ENCODE peak calls at places on chromosomes 13 and 19, in four cellular contexts. M, U, Y and H are unnamed samples.

GRCh38 chr13:56187331-56187730 is 953.4 kb upstream of the PRR20A start:
- DNase-seq in M (no peak), U (no peak), Y (no peak), H (no peak)

GRCh38 chr13:23953860-23954512 is 56.7 kb upstream of the C1QTNF9B start:
- DNase-seq in U (no peak), M (no peak), Y (no peak), H (no peak)

GRCh38 chr13:44299142-44299541 is 74.5 kb upstream of the SERP2 start:
- DNase-seq in U (no peak), Y (no peak), M (no peak), H (no peak)

GRCh38 chr19:55304279-55304978 is 20.6 kb downstream of the BRSK1 start:
- DNase-seq in Y (no peak), U (no peak), M (no peak), H (peak; percentile 72)

GRCh38 chr13:112992931-112993700 is 24.1 kb downstream of the MCF2L start:
- DNase-seq in M (no peak), Y (no peak), U (no peak), H (no peak)

GRCh38 chr19:50780753-50781480 is 9.3 kb upstream of the ACP4 start:
- DNase-seq in M (no peak), Y (no peak), U (no peak), H (no peak)

GRCh38 chr13:107712145-107712544 is 503.2 kb downstream of the LIG4 start:
- DNase-seq in U (no peak), M (no peak), Y (no peak), H (no peak)

GRCh38 chr13:51453308-51453958 is 597 bp upstream of the INTS6 start:
- DNase-seq in U (peak; percentile 86), Y (no peak), M (peak; percentile 94), H (peak; percentile 84)

GRCh38 chr13:99985243-99985874 is 3.8 kb downstream of the ZIC2 start:
- DNase-seq in U (no peak), M (peak; percentile 42), Y (no peak), H (no peak)

GRCh38 chr13:20964904-20965303 is 62.4 kb upstream of the XPO4 start:
- DNase-seq in Y (no peak), M (no peak), U (no peak), H (no peak)

GRCh38 chr19:13906525-13906904 is 514 bp downstream of the CC2D1A start:
- DNase-seq in Y (no peak), M (no peak), U (peak; percentile 79), H (peak; percentile 41)

GRCh38 chr19:51119089-51119488 is 5.6 kb upstream of the SIGLEC9 start:
- DNase-seq in Y (no peak), M (no peak), U (no peak), H (no peak)

GRCh38 chr19:45905016-45905415 is 2.6 kb upstream of the MYPOP start:
- DNase-seq in U (no peak), M (no peak), Y (no peak), H (no peak)

GRCh38 chr19:21751379-21751778 is 16.0 kb downstream of the ZNF100 start:
- DNase-seq in U (no peak), Y (no peak), M (no peak), H (no peak)

GRCh38 chr19:47752440-47753211 is 7.3 kb downstream of the NOP53 start:
- DNase-seq in Y (no peak), U (no peak), M (no peak), H (no peak)

GRCh38 chr19:19627442-19627715 is 641 bp downstream of the LPAR2 start:
- DNase-seq in U (no peak), M (no peak), Y (no peak), H (peak; percentile 28)

GRCh38 chr13:75931116-75931515 is 295.0 kb downstream of the LMO7 start:
- DNase-seq in M (no peak), Y (no peak), U (no peak), H (no peak)

GRCh38 chr13:21043898-21044297 is 17.5 kb downstream of the LATS2 start:
- DNase-seq in M (no peak), Y (no peak), U (no peak), H (no peak)

GRCh38 chr13:37501187-37501586 is 97.4 kb downstream of the POSTN start:
- DNase-seq in U (no peak), M (no peak), Y (no peak), H (no peak)

DNA sequence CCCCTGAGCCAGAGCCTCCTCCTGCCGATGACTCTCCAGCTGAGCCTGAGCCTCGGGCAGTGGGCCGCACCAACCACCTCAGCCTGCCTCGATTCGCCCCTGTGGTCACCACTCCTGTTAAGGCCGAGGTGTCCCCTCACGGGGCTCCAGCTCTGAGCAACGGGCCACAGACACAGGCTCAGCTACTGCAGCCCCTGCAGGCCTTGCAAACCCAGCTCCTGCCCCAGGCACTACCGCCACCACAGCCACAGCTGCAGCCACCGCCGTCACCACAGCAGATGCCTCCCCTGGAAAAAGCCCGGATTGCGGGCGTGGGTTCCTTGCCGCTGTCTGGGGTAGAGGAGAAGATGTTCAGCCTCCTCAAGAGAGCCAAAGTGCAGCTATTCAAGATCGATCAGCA is 3.6 kb downstream of the KMT2B start:
- DNase-seq in Y (no peak), U (peak; percentile 23), M (no peak), H (no peak)
- H3K36me3 ChIP-seq in Y (peaks cover 64% of the 10 kb centered on the region), U (peaks cover 49% of the 10 kb centered on the region), M (peaks cover 68% of the 10 kb centered on the region), H (peaks cover 67% of the 10 kb centered on the region)

GRCh38 chr19:49157445-49158224 is at the start of gene TRPM4:
- DNase-seq in U (peak; percentile 96), M (no peak), Y (peak; percentile 95), H (no peak)
- TF ChIP-seq CTCF in U (no peak), M (no peak), Y (no peak), H (no peak)

GRCh38 chr19:28294395-28294794 is 918.6 kb downstream of the UQCRFS1 start:
- DNase-seq in Y (no peak), U (no peak), M (peak; percentile 83), H (no peak)
- H3K27ac ChIP-seq in Y (no peak overlapping the region), U (no peak overlapping the region), M (no peak overlapping the region), H (no peak overlapping the region)

DNA sequence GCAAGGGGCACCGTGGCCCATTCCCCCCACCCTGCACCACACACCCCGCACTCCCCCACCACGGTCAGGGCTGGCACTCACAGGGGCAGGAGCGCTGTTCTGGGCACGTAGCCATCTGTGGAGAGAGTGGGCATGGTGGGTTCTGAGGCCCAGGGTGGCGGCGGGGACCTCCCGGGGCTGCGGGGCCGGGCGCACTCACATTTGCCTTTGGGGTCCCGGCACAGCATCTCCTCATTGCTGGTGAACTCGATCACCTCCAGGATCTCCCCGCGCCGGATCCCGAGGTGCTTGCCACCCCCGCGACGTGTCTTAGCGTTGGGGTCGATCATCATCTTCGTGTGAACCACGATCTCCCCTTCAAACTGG is 12.1 kb downstream of the PRAM1 start:
- DNase-seq in U (peak; percentile 36), Y (no peak), M (no peak), H (no peak)
- H3K36me3 ChIP-seq in U (peaks cover 30% of the 10 kb centered on the region), Y (peaks cover 40% of the 10 kb centered on the region), M (peaks cover 55% of the 10 kb centered on the region), H (peaks cover 53% of the 10 kb centered on the region)

DNA sequence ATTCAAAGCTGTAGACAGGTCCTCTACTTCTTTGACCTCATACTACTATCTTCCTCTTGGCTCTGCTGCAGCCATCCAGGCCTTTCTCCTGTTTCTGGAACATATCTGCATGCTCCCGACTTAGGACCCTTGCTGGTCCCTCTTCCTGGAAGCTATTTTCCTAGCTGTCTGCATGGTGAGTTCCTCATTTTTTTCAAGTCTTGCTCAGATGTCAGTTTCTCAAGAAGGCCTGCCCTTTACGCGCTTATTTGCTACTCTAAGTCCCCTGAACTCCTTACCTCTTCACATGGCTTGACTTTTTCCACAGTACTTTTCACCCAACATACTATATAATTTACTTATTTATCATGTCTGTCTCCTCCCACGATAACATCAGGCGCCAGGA is 31.4 kb downstream of the DNAJC3 start:
- DNase-seq in U (no peak), M (no peak), Y (no peak), H (no peak)
- TF ChIP-seq CTCF in U (no peak), M (no peak), Y (no peak), H (no peak)

GRCh38 chr19:17227798-17228367 is 1.9 kb downstream of the OCEL1 start:
- DNase-seq in U (no peak), Y (no peak), M (no peak), H (no peak)

GRCh38 chr19:17226002-17226933 is at the start of gene OCEL1:
- DNase-seq in M (peak; percentile 100), Y (peak; percentile 99), U (peak; percentile 98), H (peak; percentile 99)

GRCh38 chr19:17229890-17230289 is 3.9 kb downstream of the OCEL1 start:
- DNase-seq in Y (no peak), M (no peak), U (no peak), H (no peak)

GRCh38 chr19:17220207-17220758 is 5.1 kb downstream of the USE1 start:
- DNase-seq in Y (no peak), U (no peak), M (no peak), H (no peak)

DNA sequence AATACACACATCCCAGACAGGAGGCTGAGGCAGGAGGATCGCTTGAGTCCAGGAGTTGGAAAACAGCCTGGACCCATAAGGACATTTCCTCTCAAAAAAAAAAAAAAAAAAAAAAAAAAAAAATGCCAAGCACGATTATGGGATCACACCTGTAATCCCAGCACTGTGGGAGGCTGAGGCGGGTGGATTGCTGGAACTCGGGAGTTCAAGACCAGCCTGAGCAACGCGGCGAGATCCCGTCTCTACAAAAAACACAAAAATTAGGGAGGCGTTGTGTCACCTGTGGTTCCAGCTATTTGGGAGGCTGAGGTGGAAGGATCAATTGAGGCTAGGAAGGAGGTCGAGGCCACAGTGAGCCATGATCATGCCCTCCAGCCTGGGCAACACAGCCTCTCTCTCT is 975 bp upstream of the OCEL1 start:
- DNase-seq in Y (no peak), M (no peak), U (no peak), H (no peak)
- H3K27ac ChIP-seq in Y (no peak overlapping the region), M (no peak overlapping the region), U (no peak overlapping the region), H (no peak overlapping the region)

GRCh38 chr19:35264281-35265125 is 4.3 kb upstream of the USF2 start:
- DNase-seq in U (peak; percentile 17), M (no peak), Y (peak; percentile 51), H (no peak)

GRCh38 chr19:35261356-35262100 is 7.2 kb upstream of the USF2 start:
- DNase-seq in M (no peak), U (peak; percentile 25), Y (no peak), H (no peak)

GRCh38 chr19:35257113-35257461 is 8.3 kb downstream of the LSR start:
- DNase-seq in Y (no peak), U (peak; percentile 22), M (no peak), H (no peak)

GRCh38 chr19:35262101-35262761 is 6.5 kb upstream of the USF2 start:
- DNase-seq in U (peak; percentile 38), M (no peak), Y (no peak), H (no peak)

DNA sequence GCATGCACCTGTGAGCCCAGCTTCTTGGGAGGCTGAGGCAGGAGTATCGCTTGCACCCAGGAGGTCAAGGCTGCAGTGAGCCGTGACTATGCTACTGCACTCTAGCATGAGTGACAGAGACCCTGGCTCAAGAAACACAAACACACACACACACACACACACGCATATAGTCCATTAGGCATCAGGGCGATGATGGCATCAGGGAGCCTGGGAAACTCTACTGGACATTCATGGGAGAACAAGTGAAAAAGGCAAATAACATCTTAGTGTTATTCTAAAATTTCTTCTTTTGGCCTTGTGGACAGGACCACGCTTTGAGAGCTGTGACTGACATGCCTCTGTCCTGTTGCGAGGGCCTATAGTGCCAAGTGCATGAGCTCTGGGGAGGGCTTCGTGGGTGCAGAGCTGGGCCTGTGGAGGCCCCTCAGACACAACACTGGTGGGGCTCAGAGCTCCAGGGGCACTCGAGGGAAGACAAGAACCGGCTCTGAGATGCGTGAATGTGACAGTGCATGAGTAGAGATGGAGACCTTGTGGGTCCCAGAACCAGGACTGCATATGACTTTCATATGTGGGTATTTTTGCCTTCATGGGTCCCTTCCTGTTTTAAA is 8.0 kb upstream of the USF2 start:
- DNase-seq in Y (no peak), M (no peak), U (peak; percentile 10), H (no peak)
- H3K36me3 ChIP-seq in Y (no peaks in the 10 kb centered on the region), M (no peaks in the 10 kb centered on the region), U (peaks cover 10% of the 10 kb centered on the region), H (peaks cover 50% of the 10 kb centered on the region)